ENCODE peak calls at places on chromosomes 1 and 21, in six cellular contexts. A is H1, O is GM12892, I is K562, T is HepG2, J is GM12891. L is an unnamed sample.

GRCh38 chr21:44598031-44598430 is 2.4 kb upstream of the KRTAP10-7 start:
- DNase-seq in T (no peak), A (no peak), J (no peak), O (no peak), I (no peak), L (no peak)

GRCh38 chr1:218317061-218317460 is 28.1 kb upstream of the TGFB2 start:
- DNase-seq in I (peak), A (no peak), T (no peak), J (no peak), O (no peak), L (no peak)

GRCh38 chr1:91777630-91778300 is 108.2 kb downstream of the TGFBR3 start:
- DNase-seq in O (no peak), J (no peak), T (no peak), I (no peak), A (no peak), L (no peak)

GRCh38 chr1:111707906-111708305 is 31.3 kb downstream of the INKA2 start:
- DNase-seq in O (no peak), I (no peak), A (no peak), T (no peak), J (no peak), L (no peak)

GRCh38 chr21:22880573-22880972 is 1882.4 kb downstream of the NCAM2 start:
- DNase-seq in T (no peak), A (no peak), O (no peak), I (no peak), J (no peak), L (no peak)

GRCh38 chr1:204915856-204916485 is 45.3 kb downstream of the NFASC start:
- DNase-seq in O (no peak), J (no peak), A (no peak), T (no peak), I (no peak), L (no peak)

GRCh38 chr1:20100632-20101355 is 18.5 kb downstream of the PLA2G2D start:
- DNase-seq in T (peak), I (peak), J (peak), O (no peak), A (peak), L (peak)

GRCh38 chr1:188128761-188129160 is 1300.0 kb downstream of the PLA2G4A start:
- DNase-seq in O (no peak), I (no peak), T (no peak), J (no peak), A (no peak), L (no peak)

GRCh38 chr1:6515771-6516170 is 24.3 kb upstream of the PLEKHG5 start:
- DNase-seq in T (no peak), J (no peak), I (no peak), A (no peak), O (no peak), L (no peak)

GRCh38 chr1:202189919-202190715 is 3.5 kb upstream of the LGR6 start:
- DNase-seq in I (no peak), T (peak), J (no peak), O (no peak), A (no peak), L (no peak)

GRCh38 chr1:27296773-27297214 is 25.2 kb upstream of the TMEM222 start:
- DNase-seq in O (peak), A (no peak), T (peak), I (peak), J (peak), L (peak)

GRCh38 chr1:8061210-8061609 is 35.1 kb upstream of the ERRFI1 start:
- DNase-seq in I (no peak), T (peak), O (no peak), J (no peak), A (no peak), L (no peak)

GRCh38 chr1:100461222-100461621 is 76.7 kb upstream of the GPR88 start:
- DNase-seq in T (no peak), A (no peak), O (no peak), I (no peak), J (no peak), L (no peak)

GRCh38 chr1:167518331-167518700 is at the start of gene CD247:
- DNase-seq in J (no peak), T (no peak), A (no peak), I (no peak), O (no peak), L (no peak)

GRCh38 chr1:162733336-162733590 is 57.2 kb upstream of the HSD17B7 start:
- DNase-seq in A (no peak), T (no peak), I (no peak), O (no peak), J (no peak), L (no peak)

GRCh38 chr1:28296401-28297220 is 32.2 kb upstream of the MED18 start:
- DNase-seq in O (no peak), A (peak), I (peak), T (peak), J (no peak), L (no peak)

GRCh38 chr1:92168657-92169056 is 49.1 kb upstream of the C1orf146 start:
- DNase-seq in T (no peak), A (no peak), I (no peak), J (no peak), O (no peak), L (peak)

GRCh38 chr21:45200031-45200430 is 87.7 kb downstream of the POFUT2 start:
- DNase-seq in O (no peak), J (no peak), T (no peak), A (no peak), I (no peak), L (no peak)

GRCh38 chr21:17925900-17926299 is 106.7 kb upstream of the C21orf91 start:
- DNase-seq in J (no peak), A (no peak), T (peak), O (no peak), I (no peak), L (no peak)

GRCh38 chr1:117051224-117052064 is 8.7 kb upstream of the TTF2 start:
- DNase-seq in O (peak), J (no peak), I (no peak), A (no peak), T (no peak), L (no peak)

GRCh38 chr21:40166291-40166843 is 299.1 kb downstream of the PCP4 start:
- DNase-seq in A (no peak), O (no peak), I (no peak), T (no peak), J (no peak), L (no peak)

GRCh38 chr21:14259669-14260458 is 43.9 kb downstream of the RBM11 start:
- DNase-seq in I (peak), A (no peak), J (no peak), O (no peak), T (peak), L (peak)

GRCh38 chr1:12616709-12617373 is 1.2 kb downstream of the DHRS3 start:
- DNase-seq in T (no peak), A (no peak), I (no peak), O (no peak), J (no peak), L (peak)

GRCh38 chr1:2088434-2088833 is 38.2 kb downstream of the PRKCZ start:
- DNase-seq in J (no peak), O (no peak), I (peak), A (no peak), T (no peak), L (no peak)

GRCh38 chr1:27503961-27504587 is 14.1 kb upstream of the WASF2 start:
- DNase-seq in T (no peak), I (no peak), J (no peak), A (no peak), O (no peak), L (no peak)

GRCh38 chr1:21935891-21936365 is 1.2 kb downstream of the HSPG2 start:
- DNase-seq in T (no peak), I (no peak), O (no peak), A (no peak), J (no peak), L (no peak)

GRCh38 chr1:58815069-58815679 is 31.3 kb upstream of the JUN start:
- DNase-seq in A (peak), T (peak), J (peak), O (peak), I (peak), L (peak)

GRCh38 chr1:163055005-163055404 is 14.2 kb upstream of the RGS4 start:
- DNase-seq in T (no peak), A (no peak), J (no peak), I (no peak), O (no peak), L (no peak)

GRCh38 chr21:45994086-45994661 is 12.6 kb downstream of the COL6A1 start:
- DNase-seq in A (no peak), I (no peak), T (no peak), O (no peak), J (no peak), L (no peak)

GRCh38 chr1:174021611-174022079 is 512 bp downstream of the RC3H1 start:
- DNase-seq in J (peak), I (peak), O (peak), A (no peak), T (peak), L (peak)

GRCh38 chr21:46150491-46151121 is 4.8 kb downstream of the FTCD start:
- DNase-seq in O (no peak), I (no peak), J (no peak), A (no peak), T (no peak), L (no peak)

GRCh38 chr1:200274121-200274520 is 135.7 kb downstream of the ZNF281 start:
- DNase-seq in O (no peak), A (no peak), J (no peak), I (no peak), T (no peak), L (no peak)

GRCh38 chr1:86913399-86913895 is 479 bp downstream of the SELENOF start:
- DNase-seq in A (no peak), O (no peak), I (no peak), J (peak), T (peak), L (no peak)
- TF ChIP-seq TAF1 in A (no peak), O (no peak), I (no peak), J (no peak), T (no peak), L (no peak)

GRCh38 chr1:109443476-109443875 is 17.2 kb upstream of the PSMA5 start:
- DNase-seq in O (no peak), T (no peak), J (no peak), I (no peak), A (no peak), L (no peak)
- TF ChIP-seq TAF1 in O (no peak), T (no peak), J (no peak), I (no peak), A (no peak), L (no peak)

GRCh38 chr1:170559166-170559565 is 27.2 kb downstream of the GORAB start:
- DNase-seq in J (no peak), A (no peak), T (no peak), I (no peak), O (no peak), L (no peak)

GRCh38 chr1:170555370-170555769 is 23.4 kb downstream of the GORAB start:
- DNase-seq in T (no peak), O (no peak), I (no peak), A (no peak), J (no peak), L (no peak)

GRCh38 chr1:170560681-170561285 is 28.8 kb downstream of the GORAB start:
- DNase-seq in O (no peak), I (no peak), A (no peak), J (no peak), T (no peak), L (no peak)

GRCh38 chr1:170558731-170559130 is 26.8 kb downstream of the GORAB start:
- DNase-seq in O (no peak), T (no peak), J (no peak), A (no peak), I (no peak), L (no peak)

GRCh38 chr1:170556910-170557309 is 24.9 kb downstream of the GORAB start:
- DNase-seq in J (no peak), T (no peak), I (no peak), O (no peak), A (no peak), L (no peak)
- TF ChIP-seq TAF1 in J (no peak), T (no peak), I (no peak), O (no peak), A (no peak), L (no peak)

GRCh38 chr1:66336641-66336991 is 197.3 kb upstream of the SGIP1 start:
- DNase-seq in T (no peak), A (no peak), J (no peak), O (no peak), I (no peak), L (no peak)

GRCh38 chr1:66334311-66334710 is 199.6 kb upstream of the SGIP1 start:
- DNase-seq in J (no peak), T (no peak), O (no peak), I (no peak), A (no peak), L (no peak)

GRCh38 chr1:66335125-66335524 is 198.8 kb upstream of the SGIP1 start:
- DNase-seq in T (no peak), I (no peak), J (no peak), A (no peak), O (no peak), L (no peak)

GRCh38 chr1:66337249-66337648 is 196.7 kb upstream of the SGIP1 start:
- DNase-seq in O (no peak), I (no peak), A (no peak), T (no peak), J (no peak), L (no peak)

GRCh38 chr1:66335859-66336640 is 197.9 kb upstream of the SGIP1 start:
- DNase-seq in T (no peak), A (no peak), I (no peak), O (peak), J (no peak), L (no peak)
- TF ChIP-seq TAF1 in T (no peak), A (no peak), I (no peak), O (no peak), J (peak), L (no peak)

GRCh38 chr21:26832513-26832912 is 12.7 kb downstream of the ADAMTS1 start:
- DNase-seq in T (no peak), A (no peak), J (no peak), O (no peak), I (no peak), L (no peak)

GRCh38 chr21:26834181-26834945 is 10.8 kb downstream of the ADAMTS1 start:
- DNase-seq in A (no peak), J (no peak), O (no peak), T (no peak), I (no peak), L (no peak)

GRCh38 chr21:26833460-26833939 is 11.7 kb downstream of the ADAMTS1 start:
- DNase-seq in J (no peak), T (no peak), O (no peak), A (no peak), I (no peak), L (no peak)

GRCh38 chr21:26835027-26835713 is 10.0 kb downstream of the ADAMTS1 start:
- DNase-seq in J (no peak), I (no peak), A (no peak), O (no peak), T (no peak), L (no peak)

GRCh38 chr21:26833011-26833410 is 12.2 kb downstream of the ADAMTS1 start:
- DNase-seq in O (no peak), J (no peak), A (no peak), T (no peak), I (no peak), L (no peak)
- TF ChIP-seq TAF1 in O (no peak), J (no peak), A (no peak), T (no peak), I (no peak), L (no peak)

GRCh38 chr1:114756009-114756892 is 1.5 kb downstream of the CSDE1 start:
- DNase-seq in T (no peak), A (no peak), J (no peak), I (no peak), O (no peak), L (no peak)

GRCh38 chr1:114756949-114757454 is 782 bp downstream of the CSDE1 start:
- DNase-seq in A (no peak), J (no peak), T (peak), I (no peak), O (no peak), L (peak)

GRCh38 chr1:114757455-114758250 is at the start of gene CSDE1:
- DNase-seq in A (peak), T (peak), J (peak), I (peak), O (peak), L (peak)

GRCh38 chr1:114755006-114755936 is 2.5 kb downstream of the CSDE1 start:
- DNase-seq in I (no peak), O (no peak), J (no peak), A (no peak), T (no peak), L (no peak)

DNA sequence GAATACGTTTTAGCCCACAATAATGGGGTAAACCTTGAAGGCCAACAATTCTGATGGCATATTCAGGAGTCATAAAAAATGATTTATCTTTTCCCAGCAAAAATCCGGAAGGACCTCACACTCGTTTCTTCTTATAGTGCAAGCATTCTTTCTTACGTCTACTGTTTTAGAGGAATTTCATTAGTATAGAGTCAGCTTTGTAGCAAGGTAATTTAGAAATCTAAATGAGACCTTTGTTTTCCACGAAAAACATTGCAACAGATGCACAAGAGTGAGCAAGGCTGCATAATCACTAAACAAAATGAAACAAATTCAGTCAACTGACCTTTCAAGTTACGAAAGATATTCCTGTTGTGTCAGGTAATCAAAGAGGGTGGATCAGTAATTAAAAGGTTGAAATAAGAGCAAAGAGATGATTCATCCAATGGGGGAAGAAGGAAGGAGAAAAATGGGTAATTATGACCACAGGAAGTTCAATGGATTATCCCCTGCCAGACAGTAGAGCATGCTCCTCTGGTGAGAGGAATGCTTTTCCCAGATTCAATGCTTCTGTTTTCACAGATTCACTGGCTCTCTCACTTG is 558 bp upstream of the CSDE1 start:
- DNase-seq in A (no peak), J (no peak), T (peak), O (no peak), I (no peak), L (peak)
- TF ChIP-seq TAF1 in A (no peak), J (no peak), T (no peak), O (no peak), I (no peak), L (no peak)

GRCh38 chr21:39125752-39126485 is 57.3 kb downstream of the PSMG1 start:
- DNase-seq in O (no peak), J (no peak), A (peak), I (no peak), T (peak), L (peak)
- TF ChIP-seq TAF1 in O (no peak), J (no peak), A (no peak), I (no peak), T (no peak), L (no peak)

GRCh38 chr1:237562247-237562823 is 328.4 kb downstream of the ZP4 start:
- DNase-seq in I (peak), O (no peak), T (peak), A (no peak), J (peak), L (peak)
- TF ChIP-seq TAF1 in I (no peak), O (no peak), T (no peak), A (no peak), J (no peak), L (no peak)

DNA sequence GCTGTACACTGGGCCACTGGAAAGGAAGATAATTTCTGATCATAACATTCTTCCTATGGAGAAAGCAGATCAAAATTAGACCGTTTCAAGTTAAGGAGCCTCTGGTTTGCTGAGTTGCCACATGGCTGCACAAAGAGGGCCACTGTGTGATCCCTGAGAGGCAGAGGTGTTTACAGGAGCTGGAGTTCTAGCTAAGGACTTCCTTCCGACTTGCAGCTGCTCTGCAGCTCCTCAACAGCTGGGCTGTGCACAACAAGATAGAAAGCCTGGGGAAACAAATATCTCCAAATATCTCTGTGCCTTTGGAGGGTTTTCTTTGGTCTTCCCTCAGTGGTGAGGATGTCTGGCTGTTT is 26.8 kb downstream of the GADD45A start:
- DNase-seq in I (no peak), O (no peak), T (no peak), J (no peak), A (no peak), L (no peak)
- TF ChIP-seq TAF1 in I (no peak), O (no peak), T (no peak), J (no peak), A (no peak), L (no peak)